ENCODE peak calls at places on chromosomes 12 and 14, in seven cellular contexts. Q, G, M, N, E, P and D are unnamed samples.

GRCh38 chr12:6996040-6996441 is 22.2 kb downstream of the LPCAT3 start:
- DNase-seq in E (no peak), N (peak), G (no peak), P (no peak), M (no peak), Q (peak), D (peak)

GRCh38 chr12:78120866-78121590 is 290.3 kb downstream of the NAV3 start:
- DNase-seq in M (no peak), G (no peak), Q (no peak), P (no peak), E (no peak), N (peak), D (no peak)

GRCh38 chr12:93430280-93430679 is 11.5 kb downstream of the UBE2N start:
- DNase-seq in P (no peak), G (no peak), M (no peak), E (no peak), Q (no peak), N (no peak), D (no peak)

GRCh38 chr14:50677527-50678063 is 9.5 kb upstream of the SAV1 start:
- DNase-seq in N (peak), E (no peak), P (no peak), G (peak), M (no peak), Q (no peak), D (peak)

GRCh38 chr12:57299514-57300016 is 48.6 kb upstream of the STAC3 start:
- DNase-seq in G (peak), Q (no peak), P (no peak), M (no peak), N (no peak), E (no peak), D (no peak)

GRCh38 chr14:71235865-71236264 is 328.6 kb downstream of the PCNX1 start:
- DNase-seq in E (no peak), M (peak), G (no peak), N (no peak), Q (peak), P (no peak), D (no peak)

GRCh38 chr14:21735200-21735599 is 61.6 kb upstream of the OR4E1 start:
- DNase-seq in M (no peak), Q (no peak), N (no peak), E (no peak), P (no peak), G (no peak), D (no peak)

GRCh38 chr12:2244013-2244861 is 191.4 kb downstream of the CACNA1C start:
- DNase-seq in M (peak), G (no peak), N (peak), P (no peak), E (no peak), Q (no peak), D (peak)

GRCh38 chr14:77107228-77107627 is 9.2 kb downstream of the CIPC start:
- DNase-seq in N (no peak), G (no peak), P (no peak), E (no peak), Q (no peak), M (no peak), D (no peak)

GRCh38 chr14:89325299-89325883 is 91.6 kb downstream of the FOXN3 start:
- DNase-seq in M (no peak), P (no peak), N (no peak), Q (no peak), G (no peak), E (no peak), D (no peak)

GRCh38 chr12:70543444-70543843 is 93.8 kb downstream of the PTPRB start:
- DNase-seq in M (no peak), Q (no peak), G (no peak), P (no peak), N (peak), E (no peak), D (peak)

GRCh38 chr12:63006536-63006935 is 71.6 kb upstream of the PPM1H start:
- DNase-seq in N (no peak), P (no peak), G (no peak), M (no peak), E (no peak), Q (no peak), D (no peak)

GRCh38 chr12:21985155-21985554 is 43.9 kb upstream of the ABCC9 start:
- DNase-seq in E (no peak), Q (no peak), G (no peak), M (no peak), P (no peak), N (no peak), D (no peak)

GRCh38 chr14:33566082-33566481 is 384.8 kb downstream of the EGLN3 start:
- DNase-seq in N (no peak), Q (no peak), M (no peak), E (no peak), G (no peak), P (no peak), D (no peak)

GRCh38 chr12:98439471-98440164 is 75.8 kb upstream of the TMPO start:
- DNase-seq in G (no peak), N (peak), E (no peak), M (no peak), Q (no peak), P (no peak), D (no peak)

GRCh38 chr12:6200266-6201198 is at the start of gene CD9:
- DNase-seq in E (peak), Q (no peak), G (peak), M (peak), P (peak), N (peak), D (no peak)

GRCh38 chr14:99321955-99322730 is 50.1 kb upstream of the BCL11B start:
- DNase-seq in M (no peak), G (no peak), P (peak), N (no peak), E (no peak), Q (no peak), D (no peak)

GRCh38 chr14:22509751-22510300 is 79.2 kb downstream of the DAD1 start:
- DNase-seq in P (no peak), M (no peak), E (no peak), Q (no peak), N (no peak), G (no peak), D (no peak)

GRCh38 chr14:71193663-71194062 is 286.4 kb downstream of the PCNX1 start:
- DNase-seq in P (no peak), G (no peak), M (no peak), N (no peak), Q (no peak), E (no peak), D (peak)

GRCh38 chr12:106774808-106775524 is 484 bp downstream of the RIC8B start:
- DNase-seq in G (no peak), N (no peak), Q (no peak), P (no peak), M (no peak), E (no peak), D (no peak)

GRCh38 chr12:71536279-71536938 is 96.8 kb downstream of the LGR5 start:
- DNase-seq in P (no peak), Q (no peak), N (no peak), M (no peak), E (no peak), G (no peak), D (no peak)

GRCh38 chr12:8088574-8088973 is 6.5 kb downstream of the NECAP1 start:
- DNase-seq in Q (no peak), G (no peak), P (no peak), M (no peak), E (no peak), N (no peak), D (no peak)

GRCh38 chr12:110079477-110080400 is 31.4 kb upstream of the C12orf76 start:
- DNase-seq in G (no peak), P (peak), Q (peak), E (peak), N (peak), M (no peak), D (no peak)

GRCh38 chr12:21865846-21866245 is 75.4 kb downstream of the ABCC9 start:
- DNase-seq in M (no peak), Q (no peak), G (no peak), P (no peak), N (no peak), E (no peak), D (no peak)

GRCh38 chr14:103213331-103213730 is 90.1 kb downstream of the TNFAIP2 start:
- DNase-seq in G (no peak), M (no peak), Q (no peak), E (no peak), P (no peak), N (no peak), D (no peak)

GRCh38 chr12:13024151-13024946 is 19.8 kb upstream of the FAM234B start:
- DNase-seq in E (peak), Q (no peak), M (no peak), N (peak), G (peak), P (no peak), D (peak)
- TF ChIP-seq CTCF in E (no peak), Q (peak), M (peak), N (peak), G (peak), P (no peak), D (peak)

GRCh38 chr14:65927871-65928270 is 515.3 kb downstream of the FUT8 start:
- DNase-seq in M (no peak), Q (no peak), N (no peak), G (no peak), P (no peak), E (peak), D (no peak)
- TF ChIP-seq CTCF in M (no peak), Q (no peak), N (no peak), G (no peak), P (no peak), E (no peak), D (no peak)

GRCh38 chr12:9730591-9730990 is 2.3 kb downstream of the CLECL1 start:
- DNase-seq in P (no peak), E (no peak), M (no peak), N (no peak), G (no peak), Q (no peak), D (no peak)
- TF ChIP-seq CTCF in P (no peak), E (no peak), M (no peak), N (no peak), G (no peak), Q (no peak), D (no peak)

DNA sequence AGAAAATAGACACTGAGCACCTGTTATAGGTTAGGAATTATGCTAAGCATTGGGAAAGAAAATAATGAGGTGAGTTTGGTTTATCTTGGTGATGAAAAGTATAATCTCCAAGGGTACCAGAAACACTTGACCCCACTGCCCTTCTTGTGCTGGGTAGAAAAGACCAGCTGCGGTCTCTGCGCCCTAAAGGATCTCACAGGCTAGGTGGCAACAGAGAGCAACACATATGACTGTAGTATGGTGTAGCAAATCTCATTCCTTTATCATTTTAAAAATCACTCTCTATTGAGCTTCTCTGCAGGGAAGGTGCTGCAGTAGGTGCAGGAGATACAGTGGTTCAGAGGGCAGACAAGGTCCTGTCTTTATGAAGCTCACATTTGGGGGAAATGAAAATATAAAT is 26.1 kb downstream of the NRXN3 start:
- DNase-seq in G (no peak), N (no peak), Q (no peak), P (no peak), E (no peak), M (no peak), D (no peak)
- TF ChIP-seq CTCF in G (no peak), N (no peak), Q (no peak), P (no peak), E (no peak), M (no peak), D (no peak)

GRCh38 chr12:116497051-116497529 is 62.1 kb upstream of the MAP1LC3B2 start:
- DNase-seq in N (no peak), M (no peak), G (peak), E (peak), P (no peak), Q (peak), D (no peak)
- TF ChIP-seq CTCF in N (no peak), M (no peak), G (peak), E (no peak), P (no peak), Q (no peak), D (no peak)

GRCh38 chr12:66688836-66689439 is 10.1 kb upstream of the GRIP1 start:
- DNase-seq in P (no peak), E (peak), Q (no peak), N (peak), G (peak), M (no peak), D (peak)
- TF ChIP-seq CTCF in P (peak), E (peak), Q (peak), N (peak), G (peak), M (peak), D (peak)